ENCODE peak calls at places on chromosomes 2 and 18, in eight cellular contexts. P is GM12891; N is MCF 10A; U is mammary epithelial cell; X is naive thymus-derived CD4-positive, alpha-beta T cell; D is activated CD4-positive, alpha-beta T cell treated with anti-CD3 and anti-CD28 coated beads for 24 hours; R is neural crest cell; S is CD8-positive, alpha-beta memory T cell. T is an unnamed sample.

GRCh38 chr2:223008162-223008561 is 43.8 kb upstream of the KCNE4 start:
- DNase-seq in P (no peak), N (no peak), U (no peak), X (no peak), D (no peak), R (no peak), S (no peak), T (no peak)

GRCh38 chr2:237244976-237245646 is 159.4 kb downstream of the COPS8 start:
- DNase-seq in P (no peak), N (peak; percentile 81), U (no peak), X (no peak), D (no peak), R (no peak), S (no peak), T (peak; percentile 75)

GRCh38 chr2:236731767-236732580 is 162.3 kb downstream of the ACKR3 start:
- DNase-seq in P (no peak), N (peak; percentile 79), U (peak; percentile 48), X (no peak), D (no peak), R (no peak), S (no peak), T (peak; percentile 72)

GRCh38 chr2:217166241-217166640 is 306.4 kb upstream of the TNP1 start:
- DNase-seq in P (no peak), N (peak; percentile 54), U (peak; percentile 27), X (no peak), D (no peak), R (no peak), S (no peak), T (peak; percentile 72)

GRCh38 chr2:10504370-10504993 is 56.4 kb upstream of the ODC1 start:
- DNase-seq in P (no peak), N (no peak), U (no peak), X (no peak), D (no peak), R (no peak), S (no peak), T (no peak)

GRCh38 chr2:70371753-70372152 is 69.9 kb upstream of the FAM136A start:
- DNase-seq in P (no peak), N (peak; percentile 70), U (peak; percentile 90), X (no peak), D (no peak), R (no peak), S (no peak), T (no peak)

GRCh38 chr2:55268288-55268906 is 634 bp downstream of the MTIF2 start:
- DNase-seq in P (no peak), N (peak; percentile 27), U (no peak), X (no peak), D (no peak), R (no peak), S (no peak), T (no peak)

GRCh38 chr2:60796573-60797509 is 40.8 kb downstream of the PAPOLG start:
- DNase-seq in P (no peak), N (no peak), U (no peak), X (no peak), D (no peak), R (no peak), S (no peak), T (peak; percentile 49)

GRCh38 chr2:238320648-238321281 is 447 bp downstream of the TRAF3IP1 start:
- DNase-seq in P (no peak), N (no peak), U (no peak), X (no peak), D (peak; percentile 3), R (no peak), S (no peak), T (peak; percentile 5)

GRCh38 chr18:35939166-35939565 is 33.3 kb upstream of the RMP24 start:
- DNase-seq in P (no peak), N (no peak), U (no peak), X (no peak), D (no peak), R (no peak), S (no peak), T (peak; percentile 7)

GRCh38 chr2:59726226-59726800 is 827.1 kb downstream of the BCL11A start:
- DNase-seq in P (no peak), N (no peak), U (no peak), X (no peak), D (no peak), R (no peak), S (no peak), T (no peak)

GRCh38 chr2:60498176-60499081 is 55.0 kb downstream of the BCL11A start:
- DNase-seq in P (no peak), N (no peak), U (no peak), X (no peak), D (no peak), R (no peak), S (no peak), T (no peak)

GRCh38 chr2:235098273-235098672 is 146.5 kb downstream of the SH3BP4 start:
- DNase-seq in P (no peak), N (no peak), U (no peak), X (no peak), D (no peak), R (no peak), S (no peak), T (no peak)

GRCh38 chr2:33380001-33380609 is 96.3 kb upstream of the RASGRP3 start:
- DNase-seq in P (no peak), N (peak; percentile 18), U (no peak), X (no peak), D (no peak), R (no peak), S (no peak), T (no peak)

GRCh38 chr2:150228936-150229335 is 258.5 kb downstream of the RND3 start:
- DNase-seq in P (no peak), N (no peak), U (no peak), X (no peak), D (no peak), R (no peak), S (no peak), T (peak; percentile 28)

GRCh38 chr2:195318440-195319111 is 338.4 kb upstream of the SLC39A10 start:
- DNase-seq in P (peak; percentile 5), N (peak; percentile 70), U (peak; percentile 44), X (peak; percentile 17), D (no peak), R (peak; percentile 45), S (peak; percentile 1), T (peak; percentile 63)

GRCh38 chr2:45173513-45173912 is 164.3 kb upstream of the SIX2 start:
- DNase-seq in P (no peak), N (peak; percentile 97), U (peak; percentile 97), X (no peak), D (no peak), R (no peak), S (no peak), T (no peak)

GRCh38 chr2:173086518-173087213 is 11.0 kb downstream of the MAP3K20 start:
- DNase-seq in P (no peak), N (peak; percentile 53), U (no peak), X (no peak), D (no peak), R (no peak), S (no peak), T (no peak)

GRCh38 chr2:197266477-197266876 is 44.1 kb downstream of the ANKRD44 start:
- DNase-seq in P (no peak), N (no peak), U (no peak), X (peak; percentile 50), D (no peak), R (no peak), S (no peak), T (no peak)

GRCh38 chr2:71667256-71668182 is 214.2 kb downstream of the DYSF start:
- DNase-seq in P (no peak), N (no peak), U (no peak), X (no peak), D (no peak), R (peak; percentile 0), S (no peak), T (no peak)

GRCh38 chr2:96861074-96861473 is 3.3 kb upstream of the ANKRD39 start:
- DNase-seq in P (no peak), N (no peak), U (no peak), X (no peak), D (no peak), R (no peak), S (no peak), T (no peak)

GRCh38 chr2:234310166-234310565 is 186.7 kb downstream of the ARL4C start:
- DNase-seq in P (no peak), N (no peak), U (no peak), X (no peak), D (no peak), R (no peak), S (no peak), T (no peak)

GRCh38 chr2:129922571-129923264 is 56.7 kb upstream of the RAB6C start:
- DNase-seq in P (no peak), N (peak; percentile 2), U (no peak), X (no peak), D (no peak), R (no peak), S (no peak), T (peak; percentile 42)

GRCh38 chr2:118699816-118700215 is 147.6 kb downstream of the EN1 start:
- DNase-seq in P (no peak), N (no peak), U (no peak), X (no peak), D (no peak), R (no peak), S (no peak), T (no peak)

GRCh38 chr2:183162362-183162761 is 38.1 kb downstream of the NUP35 start:
- DNase-seq in P (no peak), N (peak; percentile 10), U (peak; percentile 51), X (no peak), D (no peak), R (no peak), S (no peak), T (no peak)

GRCh38 chr18:11976882-11977281 is 4.4 kb upstream of the IMPA2 start:
- DNase-seq in P (no peak), N (no peak), U (no peak), X (no peak), D (no peak), R (no peak), S (no peak), T (no peak)

GRCh38 chr18:61606759-61607158 is 273.5 kb downstream of the CDH20 start:
- DNase-seq in P (no peak), N (peak; percentile 95), U (peak; percentile 89), X (no peak), D (no peak), R (no peak), S (no peak), T (peak; percentile 43)

GRCh38 chr2:75729861-75730260 is 19.1 kb upstream of the GCFC2 start:
- DNase-seq in P (no peak), N (peak; percentile 22), U (no peak), X (no peak), D (no peak), R (no peak), S (no peak), T (peak; percentile 10)

GRCh38 chr2:85409719-85410583 is at the start of gene CAPG:
- DNase-seq in P (peak; percentile 75), N (peak; percentile 73), U (peak; percentile 63), X (no peak), D (no peak), R (no peak), S (peak; percentile 25), T (peak; percentile 46)

GRCh38 chr2:223090540-223091235 is 38.7 kb downstream of the KCNE4 start:
- DNase-seq in P (no peak), N (no peak), U (no peak), X (no peak), D (no peak), R (no peak), S (no peak), T (no peak)

T was measured in Ammon's horn.